ENCODE peak calls at places on chromosomes 7 and 10, in five cellular contexts. H is AG04450, K is heart left ventricle, D is upper lobe of right lung, V is left ventricle myocardium inferior. Y is an unnamed sample.
A peak's percentile ranks its signal among the peaks of the same experiment; 100 is the strongest.

GRCh38 chr10:88687853-88688467 is 18.1 kb upstream of the LIPK start:
- DNase-seq in H (no peak), K (no peak), D (no peak), V (no peak), Y (no peak)

GRCh38 chr10:74079914-74080590 is 70.6 kb downstream of the AP3M1 start:
- DNase-seq in H (no peak), K (no peak), D (no peak), V (no peak), Y (no peak)

GRCh38 chr10:131947631-131948347 is 33.9 kb downstream of the BNIP3 start:
- DNase-seq in H (peak; percentile 24), K (no peak), D (peak; percentile 15), V (no peak), Y (no peak)

GRCh38 chr7:44256459-44256858 is 55.7 kb downstream of the YKT6 start:
- DNase-seq in H (no peak), K (no peak), D (no peak), V (no peak), Y (no peak)

GRCh38 chr7:19144661-19145428 is at the start of gene FERD3L:
- DNase-seq in H (no peak), K (no peak), D (no peak), V (no peak), Y (peak; percentile 62)

GRCh38 chr7:133056370-133057238 is 25.3 kb downstream of the CHCHD3 start:
- DNase-seq in H (no peak), K (no peak), D (no peak), V (no peak), Y (no peak)

GRCh38 chr10:79941146-79941545 is 7.8 kb downstream of the SFTPD start:
- DNase-seq in H (no peak), K (no peak), D (no peak), V (no peak), Y (no peak)

GRCh38 chr7:41029072-41029492 is 673.8 kb downstream of the INHBA start:
- DNase-seq in H (peak; percentile 86), K (no peak), D (no peak), V (no peak), Y (no peak)

GRCh38 chr10:22252286-22252800 is 34.5 kb upstream of the EBLN1 start:
- DNase-seq in H (no peak), K (peak; percentile 59), D (peak; percentile 81), V (peak; percentile 62), Y (peak; percentile 76)

GRCh38 chr10:59804220-59804619 is 51.0 kb upstream of the MRLN start:
- DNase-seq in H (no peak), K (no peak), D (no peak), V (no peak), Y (no peak)

GRCh38 chr7:1679326-1679965 is 9.4 kb downstream of the ELFN1 start:
- DNase-seq in H (no peak), K (no peak), D (no peak), V (no peak), Y (peak; percentile 59)

GRCh38 chr7:1694981-1695511 is 25.0 kb downstream of the ELFN1 start:
- DNase-seq in H (no peak), K (no peak), D (peak; percentile 54), V (peak; percentile 16), Y (peak; percentile 68)

GRCh38 chr7:118573065-118573464 is 348.6 kb downstream of the ANKRD7 start:
- DNase-seq in H (no peak), K (peak; percentile 11), D (no peak), V (no peak), Y (no peak)

GRCh38 chr10:132243646-132244045 is 56.9 kb downstream of the DPYSL4 start:
- DNase-seq in H (no peak), K (no peak), D (no peak), V (no peak), Y (no peak)

GRCh38 chr7:5231116-5231515 is 41.1 kb downstream of the WIPI2 start:
- DNase-seq in H (no peak), K (no peak), D (no peak), V (no peak), Y (no peak)

GRCh38 chr7:75596727-75597614 is 104.9 kb downstream of the SPDYE5 start:
- DNase-seq in H (no peak), K (no peak), D (no peak), V (no peak), Y (no peak)

GRCh38 chr10:69968830-69969229 is 83.8 kb upstream of the MACROH2A2 start:
- DNase-seq in H (no peak), K (no peak), D (no peak), V (no peak), Y (no peak)

GRCh38 chr7:15397921-15398560 is 163.8 kb downstream of the AGMO start:
- DNase-seq in H (no peak), K (no peak), D (no peak), V (no peak), Y (no peak)

GRCh38 chr7:103344453-103345149 is at the start of gene DNAJC2:
- DNase-seq in H (peak; percentile 84), K (peak; percentile 86), D (peak; percentile 91), V (peak; percentile 87), Y (peak; percentile 89)

GRCh38 chr7:43044521-43044920 is 67.9 kb upstream of the HECW1 start:
- DNase-seq in H (no peak), K (no peak), D (no peak), V (no peak), Y (no peak)

GRCh38 chr7:108813247-108814014 is 243.8 kb downstream of the DNAJB9 start:
- DNase-seq in H (no peak), K (no peak), D (no peak), V (no peak), Y (no peak)

GRCh38 chr7:76507723-76508406 is 2.5 kb upstream of the UPK3B start:
- DNase-seq in H (no peak), K (no peak), D (no peak), V (no peak), Y (no peak)

GRCh38 chr7:17206354-17206905 is 92.0 kb upstream of the AHR start:
- DNase-seq in H (no peak), K (no peak), D (no peak), V (no peak), Y (no peak)

GRCh38 chr7:22194633-22195273 is 162.2 kb downstream of the RAPGEF5 start:
- DNase-seq in H (no peak), K (no peak), D (no peak), V (no peak), Y (no peak)

GRCh38 chr7:100566018-100566531 is 7.6 kb downstream of the SAP25 start:
- DNase-seq in H (no peak), K (no peak), D (no peak), V (no peak), Y (peak; percentile 69)

GRCh38 chr10:11625019-11625735 is 13.7 kb upstream of the USP6NL start:
- DNase-seq in H (no peak), K (no peak), D (no peak), V (no peak), Y (no peak)

GRCh38 chr10:133166828-133167692 is 7.0 kb downstream of the KNDC1 start:
- DNase-seq in H (no peak), K (no peak), D (no peak), V (no peak), Y (no peak)

GRCh38 chr10:91907914-91908357 is 1.4 kb downstream of the FGFBP3 start:
- DNase-seq in H (no peak), K (no peak), D (no peak), V (no peak), Y (no peak)

GRCh38 chr10:85741626-85742300 is 624.8 kb downstream of the GRID1 start:
- DNase-seq in H (no peak), K (no peak), D (no peak), V (no peak), Y (no peak)

GRCh38 chr10:67836972-67837371 is 1.0 kb downstream of the DNAJC12 start:
- DNase-seq in H (no peak), K (no peak), D (no peak), V (no peak), Y (no peak)
- H3K4me3 ChIP-seq in H (no peak overlapping the region), K (peak overlapping the region; percentile 42), D (no peak overlapping the region), V (peak overlapping the region; percentile 65), Y (peak overlapping the region; percentile 50)

GRCh38 chr10:44300666-44301649 is 83.9 kb downstream of the CXCL12 start:
- DNase-seq in H (peak; percentile 94), K (peak; percentile 44), D (no peak), V (peak; percentile 53), Y (no peak)
- H3K27ac ChIP-seq in H (peak overlapping the region; percentile 74), K (no peak overlapping the region), D (no peak overlapping the region), V (no peak overlapping the region), Y (no peak overlapping the region)

GRCh38 chr7:47759056-47759706 is 177.3 kb upstream of the TNS3 start:
- DNase-seq in H (no peak), K (no peak), D (no peak), V (no peak), Y (no peak)
- TF ChIP-seq CTCF in H (peak; percentile 38), K (no peak), D (no peak), V (no peak), Y (no peak)

DNA sequence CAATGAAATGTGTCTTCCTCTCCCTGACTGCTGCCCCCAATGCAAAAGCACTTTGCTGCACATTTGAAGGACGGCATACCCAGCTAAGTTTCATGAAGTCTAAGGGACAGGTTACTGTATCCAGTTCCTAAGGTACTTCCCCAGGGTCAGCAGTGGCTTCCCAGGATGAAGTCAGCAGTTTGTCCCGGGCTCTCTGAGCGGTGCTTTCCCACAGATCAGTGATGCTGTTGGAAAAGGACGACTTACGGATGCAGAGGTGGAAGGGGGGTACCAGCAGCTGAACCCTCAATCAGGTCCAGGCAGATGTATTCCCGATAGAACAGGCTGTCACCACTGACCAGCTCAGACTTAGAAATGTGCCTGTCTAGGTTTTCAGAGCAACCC is 303.5 kb downstream of the PRPF18 start:
- DNase-seq in H (no peak), K (no peak), D (no peak), V (no peak), Y (no peak)
- H3K4me3 ChIP-seq in H (peak overlapping the region; percentile 73), K (peak overlapping the region; percentile 68), D (peak overlapping the region; percentile 58), V (peak overlapping the region; percentile 77), Y (peak overlapping the region; percentile 73)

Y was measured in coronary artery.